ENCODE peak calls at places on chromosomes 16 and 17, in eight cellular contexts. One of them, this sample, is unnamed.

GRCh38 chr17:48131216-48131824 is 23.8 kb downstream of the SNX11 start:
- DNase-seq in psoas muscle: no peak
- DNase-seq in right lobe of liver: no peak
- DNase-seq in GM23338: peak; percentile 96
- DNase-seq in thoracic aorta: peak; percentile 15
- DNase-seq in cardiac muscle cell: peak; percentile 78
- DNase-seq in heart right ventricle: peak; percentile 73
- DNase-seq in esophagus squamous epithelium: no peak
- DNase-seq in this sample: no peak

GRCh38 chr16:89786474-89787364 is 29.7 kb downstream of the FANCA start:
- DNase-seq in psoas muscle: no peak
- DNase-seq in right lobe of liver: no peak
- DNase-seq in GM23338: no peak
- DNase-seq in thoracic aorta: no peak
- DNase-seq in cardiac muscle cell: no peak
- DNase-seq in heart right ventricle: peak; percentile 31
- DNase-seq in esophagus squamous epithelium: no peak
- DNase-seq in this sample: no peak

GRCh38 chr16:72664122-72664479 is 383.8 kb downstream of the ZFHX3 start:
- DNase-seq in psoas muscle: no peak
- DNase-seq in right lobe of liver: no peak
- DNase-seq in GM23338: peak; percentile 2
- DNase-seq in thoracic aorta: no peak
- DNase-seq in cardiac muscle cell: peak; percentile 13
- DNase-seq in heart right ventricle: no peak
- DNase-seq in esophagus squamous epithelium: no peak
- DNase-seq in this sample: no peak

GRCh38 chr16:84819644-84820304 is at the start of gene CRISPLD2:
- DNase-seq in psoas muscle: peak; percentile 96
- DNase-seq in right lobe of liver: peak; percentile 89
- DNase-seq in GM23338: peak; percentile 97
- DNase-seq in thoracic aorta: peak; percentile 75
- DNase-seq in cardiac muscle cell: peak; percentile 94
- DNase-seq in heart right ventricle: peak; percentile 91
- DNase-seq in esophagus squamous epithelium: peak; percentile 49
- DNase-seq in this sample: no peak

GRCh38 chr17:15418781-15419180 is 48.6 kb downstream of the CDRT4 start:
- DNase-seq in psoas muscle: no peak
- DNase-seq in right lobe of liver: no peak
- DNase-seq in GM23338: no peak
- DNase-seq in thoracic aorta: no peak
- DNase-seq in cardiac muscle cell: peak; percentile 27
- DNase-seq in heart right ventricle: no peak
- DNase-seq in esophagus squamous epithelium: no peak
- DNase-seq in this sample: no peak

GRCh38 chr17:8176998-8177731 is 985 bp upstream of the TMEM107 start:
- DNase-seq in psoas muscle: peak; percentile 6
- DNase-seq in right lobe of liver: no peak
- DNase-seq in GM23338: no peak
- DNase-seq in thoracic aorta: no peak
- DNase-seq in cardiac muscle cell: no peak
- DNase-seq in heart right ventricle: no peak
- DNase-seq in esophagus squamous epithelium: no peak
- DNase-seq in this sample: no peak

GRCh38 chr17:41664587-41665565 is 23.8 kb upstream of the EIF1 start:
- DNase-seq in psoas muscle: no peak
- DNase-seq in right lobe of liver: no peak
- DNase-seq in GM23338: no peak
- DNase-seq in thoracic aorta: no peak
- DNase-seq in cardiac muscle cell: peak; percentile 30
- DNase-seq in heart right ventricle: no peak
- DNase-seq in esophagus squamous epithelium: no peak
- DNase-seq in this sample: no peak

GRCh38 chr17:57534863-57535651 is 210.0 kb downstream of the CCDC182 start:
- DNase-seq in psoas muscle: no peak
- DNase-seq in right lobe of liver: peak; percentile 57
- DNase-seq in GM23338: no peak
- DNase-seq in thoracic aorta: no peak
- DNase-seq in cardiac muscle cell: peak; percentile 35
- DNase-seq in heart right ventricle: no peak
- DNase-seq in esophagus squamous epithelium: no peak
- DNase-seq in this sample: no peak

GRCh38 chr17:43556292-43556691 is 10.2 kb upstream of the ETV4 start:
- DNase-seq in psoas muscle: peak; percentile 32
- DNase-seq in right lobe of liver: no peak
- DNase-seq in GM23338: no peak
- DNase-seq in thoracic aorta: no peak
- DNase-seq in cardiac muscle cell: peak; percentile 32
- DNase-seq in heart right ventricle: no peak
- DNase-seq in esophagus squamous epithelium: no peak
- DNase-seq in this sample: peak; percentile 83

GRCh38 chr16:28554634-28555423 is 1.1 kb downstream of the SGF29 start:
- DNase-seq in psoas muscle: no peak
- DNase-seq in right lobe of liver: no peak
- DNase-seq in GM23338: no peak
- DNase-seq in thoracic aorta: no peak
- DNase-seq in cardiac muscle cell: no peak
- DNase-seq in heart right ventricle: no peak
- DNase-seq in esophagus squamous epithelium: no peak
- DNase-seq in this sample: no peak
- H3K4me3 ChIP-seq in psoas muscle: peak overlapping the region; percentile 77
- H3K4me3 ChIP-seq in right lobe of liver: peak overlapping the region; percentile 51
- H3K4me3 ChIP-seq in GM23338: peak overlapping the region; percentile 54
- H3K4me3 ChIP-seq in thoracic aorta: peak overlapping the region; percentile 90
- H3K4me3 ChIP-seq in cardiac muscle cell: peak overlapping the region; percentile 67
- H3K4me3 ChIP-seq in heart right ventricle: peak overlapping the region; percentile 54
- H3K4me3 ChIP-seq in esophagus squamous epithelium: peak overlapping the region; percentile 71
- H3K4me3 ChIP-seq in this sample: peak overlapping the region; percentile 83

DNA sequence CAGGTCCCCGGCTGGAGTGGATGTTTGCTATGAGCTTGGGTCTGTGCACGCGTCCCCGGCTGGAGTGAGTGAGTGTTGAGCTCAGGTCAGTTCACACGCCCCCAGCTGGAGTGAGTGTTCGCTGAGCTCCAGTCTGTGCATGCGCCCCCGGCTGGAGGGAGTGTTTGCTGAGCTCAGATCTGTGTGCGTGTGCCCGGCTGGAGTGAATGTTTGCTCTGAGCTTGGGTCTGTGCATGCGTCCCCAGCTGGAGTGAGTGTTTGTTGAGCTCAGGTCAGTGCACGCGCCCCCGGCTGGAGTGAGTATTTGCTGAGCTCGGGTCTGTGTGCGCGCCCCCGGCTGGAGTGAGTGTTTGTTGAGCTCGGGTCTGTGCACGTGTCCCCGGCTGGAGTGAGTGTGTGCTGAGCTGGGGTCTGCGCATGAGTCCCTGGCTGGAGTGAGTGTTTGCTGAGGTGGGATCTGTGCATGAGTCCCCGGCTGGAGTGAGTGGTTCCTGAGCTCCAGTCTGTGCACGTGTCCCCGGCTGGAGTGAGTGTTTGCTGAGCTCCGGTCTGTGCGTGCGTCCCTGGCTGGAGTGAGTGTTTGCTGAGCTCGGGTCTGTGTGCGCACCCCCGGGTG is 284.2 kb downstream of the SNX29 start:
- DNase-seq in psoas muscle: no peak
- DNase-seq in right lobe of liver: no peak
- DNase-seq in GM23338: peak; percentile 93
- DNase-seq in thoracic aorta: no peak
- DNase-seq in cardiac muscle cell: peak; percentile 50
- DNase-seq in heart right ventricle: peak; percentile 28
- DNase-seq in esophagus squamous epithelium: no peak
- DNase-seq in this sample: no peak
- TF ChIP-seq CTCF in psoas muscle: no peak
- TF ChIP-seq CTCF in right lobe of liver: no peak
- TF ChIP-seq CTCF in GM23338: peak; percentile 68
- TF ChIP-seq CTCF in thoracic aorta: no peak
- TF ChIP-seq CTCF in cardiac muscle cell: no peak
- TF ChIP-seq CTCF in heart right ventricle: no peak
- TF ChIP-seq CTCF in esophagus squamous epithelium: no peak
- TF ChIP-seq CTCF in this sample: no peak

GRCh38 chr16:23342083-23342640 is 40.1 kb downstream of the SCNN1B start:
- DNase-seq in psoas muscle: no peak
- DNase-seq in right lobe of liver: no peak
- DNase-seq in GM23338: no peak
- DNase-seq in thoracic aorta: no peak
- DNase-seq in cardiac muscle cell: no peak
- DNase-seq in heart right ventricle: no peak
- DNase-seq in esophagus squamous epithelium: no peak
- DNase-seq in this sample: no peak
- H3K36me3 ChIP-seq in psoas muscle: no peaks in the 10 kb centered on the region
- H3K36me3 ChIP-seq in right lobe of liver: no peaks in the 10 kb centered on the region
- H3K36me3 ChIP-seq in GM23338: no peaks in the 10 kb centered on the region
- H3K36me3 ChIP-seq in thoracic aorta: no peaks in the 10 kb centered on the region
- H3K36me3 ChIP-seq in cardiac muscle cell: no peaks in the 10 kb centered on the region
- H3K36me3 ChIP-seq in heart right ventricle: no peaks in the 10 kb centered on the region
- H3K36me3 ChIP-seq in esophagus squamous epithelium: no peaks in the 10 kb centered on the region
- H3K36me3 ChIP-seq in this sample: no peaks in the 10 kb centered on the region

GRCh38 chr16:57372372-57373116 is at the start of gene CX3CL1:
- DNase-seq in psoas muscle: peak; percentile 42
- DNase-seq in right lobe of liver: peak; percentile 98
- DNase-seq in GM23338: peak; percentile 81
- DNase-seq in thoracic aorta: no peak
- DNase-seq in cardiac muscle cell: peak; percentile 69
- DNase-seq in heart right ventricle: peak; percentile 83
- DNase-seq in esophagus squamous epithelium: no peak
- DNase-seq in this sample: no peak
- H3K4me3 ChIP-seq in psoas muscle: peak within 1 kb of the TSS; percentile 66
- H3K4me3 ChIP-seq in right lobe of liver: peak within 1 kb of the TSS; percentile 66
- H3K4me3 ChIP-seq in GM23338: peak within 1 kb of the TSS; percentile 46
- H3K4me3 ChIP-seq in thoracic aorta: peak within 1 kb of the TSS; percentile 85
- H3K4me3 ChIP-seq in cardiac muscle cell: no peak within 1 kb of the TSS
- H3K4me3 ChIP-seq in heart right ventricle: peak within 1 kb of the TSS; percentile 70
- H3K4me3 ChIP-seq in esophagus squamous epithelium: peak within 1 kb of the TSS; percentile 55
- H3K4me3 ChIP-seq in this sample: no peak within 1 kb of the TSS

DNA sequence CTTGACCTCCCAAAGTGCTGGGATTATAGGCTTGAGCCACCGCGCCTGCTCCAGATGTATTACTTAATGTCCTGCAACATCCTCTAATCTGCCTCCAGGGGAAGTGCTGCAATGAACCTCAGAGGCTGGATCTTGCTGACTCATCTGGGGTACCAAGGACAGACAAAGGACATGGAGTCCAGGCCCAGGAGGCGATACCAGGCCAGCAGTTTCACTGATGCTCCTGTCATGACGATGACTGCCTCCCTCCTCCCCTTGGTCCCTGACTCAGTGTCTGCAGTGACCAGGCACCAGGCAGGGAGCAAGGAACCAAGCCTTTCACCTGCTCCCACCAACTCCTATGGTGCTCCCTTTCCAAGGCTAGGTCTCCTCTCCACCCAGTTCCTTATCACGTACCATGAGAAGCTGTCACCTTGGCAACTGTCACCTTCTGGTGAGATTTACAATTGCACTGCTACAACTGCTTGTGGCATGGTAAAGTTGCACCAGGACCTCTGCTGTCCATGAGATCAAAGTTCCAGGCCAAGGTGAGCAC is 21.6 kb upstream of the PHOSPHO1 start:
- DNase-seq in psoas muscle: peak; percentile 33
- DNase-seq in right lobe of liver: peak; percentile 49
- DNase-seq in GM23338: no peak
- DNase-seq in thoracic aorta: no peak
- DNase-seq in cardiac muscle cell: peak; percentile 62
- DNase-seq in heart right ventricle: no peak
- DNase-seq in esophagus squamous epithelium: no peak
- DNase-seq in this sample: no peak
- TF ChIP-seq CTCF in psoas muscle: no peak
- TF ChIP-seq CTCF in right lobe of liver: no peak
- TF ChIP-seq CTCF in GM23338: no peak
- TF ChIP-seq CTCF in thoracic aorta: no peak
- TF ChIP-seq CTCF in cardiac muscle cell: no peak
- TF ChIP-seq CTCF in heart right ventricle: no peak
- TF ChIP-seq CTCF in esophagus squamous epithelium: no peak
- TF ChIP-seq CTCF in this sample: no peak

DNA sequence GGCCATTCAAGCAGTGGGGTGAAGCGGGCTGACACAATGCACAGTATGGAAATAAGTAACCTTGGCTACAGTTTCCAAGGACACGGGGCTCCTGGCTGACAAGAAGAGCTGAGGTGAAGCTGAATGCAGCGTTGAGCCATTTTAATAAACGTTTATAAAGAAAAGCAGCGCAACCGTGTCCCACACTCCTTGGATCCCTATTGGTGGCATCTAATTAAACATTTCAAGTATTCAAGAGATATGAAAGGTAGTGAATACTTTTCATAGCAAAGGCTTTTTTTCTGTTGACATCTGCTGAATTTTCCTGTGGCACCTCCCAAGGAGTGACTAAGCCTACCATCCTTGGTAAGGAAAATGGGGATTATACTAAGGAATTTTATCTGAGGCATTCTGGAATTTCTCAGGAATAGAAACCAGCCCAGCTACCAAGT is 26.5 kb downstream of the DUSP14 start:
- DNase-seq in psoas muscle: no peak
- DNase-seq in right lobe of liver: no peak
- DNase-seq in GM23338: no peak
- DNase-seq in thoracic aorta: no peak
- DNase-seq in cardiac muscle cell: peak; percentile 35
- DNase-seq in heart right ventricle: no peak
- DNase-seq in esophagus squamous epithelium: no peak
- DNase-seq in this sample: no peak
- H3K36me3 ChIP-seq in psoas muscle: peaks cover 91% of the 10 kb centered on the region
- H3K36me3 ChIP-seq in right lobe of liver: peaks cover 35% of the 10 kb centered on the region
- H3K36me3 ChIP-seq in GM23338: peaks cover 11% of the 10 kb centered on the region
- H3K36me3 ChIP-seq in thoracic aorta: peaks cover 44% of the 10 kb centered on the region
- H3K36me3 ChIP-seq in cardiac muscle cell: peaks cover 16% of the 10 kb centered on the region
- H3K36me3 ChIP-seq in heart right ventricle: peaks cover 91% of the 10 kb centered on the region
- H3K36me3 ChIP-seq in esophagus squamous epithelium: peaks cover 11% of the 10 kb centered on the region
- H3K36me3 ChIP-seq in this sample: peaks cover 22% of the 10 kb centered on the region

DNA sequence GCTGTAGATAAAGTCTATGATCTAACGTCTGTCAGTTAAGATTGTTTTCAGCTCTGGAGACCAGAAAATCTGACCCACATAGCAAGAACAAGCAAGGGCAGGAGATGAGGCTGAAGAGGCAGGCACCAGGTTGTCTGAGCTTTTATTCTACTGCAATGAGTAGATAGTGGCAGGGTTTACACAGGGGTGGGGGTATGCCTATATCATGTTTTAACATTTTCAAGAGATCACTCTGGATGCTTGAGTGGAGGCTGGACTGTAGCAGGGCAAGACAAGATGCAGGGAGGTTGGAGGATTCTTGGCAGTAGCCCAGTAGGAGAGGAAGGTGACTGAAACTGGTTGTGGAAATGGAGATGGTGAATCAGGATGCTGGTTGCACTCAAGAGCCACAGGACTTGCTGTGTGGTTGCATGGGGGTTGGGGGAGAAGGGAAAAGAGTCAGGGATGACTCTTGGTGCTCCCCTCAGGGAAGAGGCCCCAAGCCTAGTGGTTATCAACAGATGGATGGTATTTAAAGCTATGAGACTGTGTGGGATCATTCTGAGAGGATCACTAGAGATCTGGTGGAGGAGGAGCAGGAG is 143.1 kb upstream of the KCNJ18 start:
- DNase-seq in psoas muscle: no peak
- DNase-seq in right lobe of liver: no peak
- DNase-seq in GM23338: no peak
- DNase-seq in thoracic aorta: no peak
- DNase-seq in cardiac muscle cell: peak; percentile 64
- DNase-seq in heart right ventricle: no peak
- DNase-seq in esophagus squamous epithelium: no peak
- DNase-seq in this sample: no peak
- H3K4me3 ChIP-seq in psoas muscle: peak overlapping the region; percentile 9
- H3K4me3 ChIP-seq in right lobe of liver: no peak overlapping the region
- H3K4me3 ChIP-seq in GM23338: no peak overlapping the region
- H3K4me3 ChIP-seq in thoracic aorta: no peak overlapping the region
- H3K4me3 ChIP-seq in cardiac muscle cell: no peak overlapping the region
- H3K4me3 ChIP-seq in heart right ventricle: no peak overlapping the region
- H3K4me3 ChIP-seq in esophagus squamous epithelium: no peak overlapping the region
- H3K4me3 ChIP-seq in this sample: no peak overlapping the region

This sample was measured in BJ.